ENCODE peak calls at places on chromosomes 16 and 17, in seven cellular contexts. X is AG04450, C is fibroblast of pulmonary artery, B is uterus, V is BJ, E is PC-3, L is heart right ventricle. W is an unnamed sample.

GRCh38 chr16:79601978-79602609 is 1.6 kb upstream of the MAF start:
- DNase-seq in X (peak), C (peak), B (peak), V (no peak), E (peak), L (peak), W (no peak)

GRCh38 chr17:50259484-50260324 is 14.6 kb upstream of the TMEM92 start:
- DNase-seq in X (no peak), C (no peak), B (peak), V (no peak), E (no peak), L (no peak), W (no peak)

GRCh38 chr17:74282587-74283370 is 8.7 kb downstream of the DNAI2 start:
- DNase-seq in X (no peak), C (no peak), B (no peak), V (no peak), E (peak), L (no peak), W (no peak)

GRCh38 chr16:12178251-12178990 is 201.9 kb downstream of the SNX29 start:
- DNase-seq in X (peak), C (peak), B (peak), V (no peak), E (no peak), L (peak), W (no peak)

GRCh38 chr16:86347916-86348555 is 162.3 kb upstream of the FOXF1 start:
- DNase-seq in X (no peak), C (no peak), B (no peak), V (no peak), E (no peak), L (no peak), W (no peak)

GRCh38 chr17:45366049-45366448 is 49.2 kb upstream of the MAP3K14 start:
- DNase-seq in X (no peak), C (no peak), B (no peak), V (no peak), E (no peak), L (no peak), W (no peak)

GRCh38 chr17:43906951-43907424 is 348 bp downstream of the MPP2 start:
- DNase-seq in X (no peak), C (no peak), B (peak), V (no peak), E (no peak), L (no peak), W (no peak)

GRCh38 chr17:28720247-28720996 is 637 bp downstream of the RPL23A start:
- DNase-seq in X (no peak), C (no peak), B (no peak), V (no peak), E (no peak), L (no peak), W (no peak)

GRCh38 chr17:65074778-65075250 is 18.3 kb upstream of the GNA13 start:
- DNase-seq in X (peak), C (peak), B (peak), V (no peak), E (no peak), L (peak), W (no peak)

GRCh38 chr17:37713624-37714023 is 31.2 kb downstream of the HNF1B start:
- DNase-seq in X (no peak), C (no peak), B (no peak), V (no peak), E (no peak), L (no peak), W (no peak)

GRCh38 chr17:68732301-68732749 is 131.2 kb upstream of the FAM20A start:
- DNase-seq in X (no peak), C (no peak), B (no peak), V (no peak), E (no peak), L (no peak), W (no peak)

GRCh38 chr17:61816538-61816937 is 46.8 kb downstream of the BRIP1 start:
- DNase-seq in X (no peak), C (no peak), B (no peak), V (no peak), E (no peak), L (no peak), W (no peak)

GRCh38 chr17:45273551-45273957 is 11.7 kb upstream of the SPATA32 start:
- DNase-seq in X (no peak), C (no peak), B (no peak), V (no peak), E (no peak), L (no peak), W (no peak)

GRCh38 chr17:61632826-61633225 is 41.8 kb upstream of the NACA2 start:
- DNase-seq in X (no peak), C (no peak), B (no peak), V (no peak), E (no peak), L (no peak), W (no peak)

GRCh38 chr17:2419526-2419925 is 18.7 kb upstream of the MNT start:
- DNase-seq in X (no peak), C (no peak), B (no peak), V (no peak), E (no peak), L (no peak), W (no peak)

GRCh38 chr16:17567455-17567854 is 96.7 kb upstream of the XYLT1 start:
- DNase-seq in X (no peak), C (no peak), B (no peak), V (no peak), E (no peak), L (no peak), W (no peak)

GRCh38 chr17:17840751-17841591 is 4.2 kb upstream of the SREBF1 start:
- DNase-seq in X (no peak), C (peak), B (no peak), V (no peak), E (peak), L (no peak), W (no peak)

GRCh38 chr17:33292184-33292980 is 713 bp downstream of the ASIC2 start:
- DNase-seq in X (no peak), C (peak), B (peak), V (no peak), E (no peak), L (no peak), W (no peak)

GRCh38 chr16:56965149-56965938 is 3.6 kb downstream of the CETP start:
- DNase-seq in X (no peak), C (no peak), B (no peak), V (no peak), E (no peak), L (no peak), W (peak)

GRCh38 chr16:66419527-66419926 is 7.6 kb upstream of the BEAN1 start:
- DNase-seq in X (no peak), C (no peak), B (no peak), V (no peak), E (no peak), L (no peak), W (no peak)

GRCh38 chr17:16215002-16215272 is 397 bp downstream of the NCOR1 start:
- DNase-seq in X (no peak), C (peak), B (no peak), V (no peak), E (no peak), L (peak), W (no peak)

GRCh38 chr17:27552467-27552779 is 78.6 kb upstream of the LGALS9 start:
- DNase-seq in X (no peak), C (peak), B (no peak), V (no peak), E (peak), L (no peak), W (peak)

GRCh38 chr17:21689604-21690003 is 2.7 kb upstream of the KCNJ18 start:
- DNase-seq in X (peak), C (peak), B (peak), V (peak), E (peak), L (no peak), W (peak)

GRCh38 chr16:84839054-84839453 is 19.3 kb downstream of the CRISPLD2 start:
- DNase-seq in X (no peak), C (peak), B (no peak), V (no peak), E (peak), L (no peak), W (peak)

GRCh38 chr16:86045601-86045971 is 146.6 kb downstream of the IRF8 start:
- DNase-seq in X (no peak), C (no peak), B (no peak), V (no peak), E (no peak), L (no peak), W (no peak)

GRCh38 chr16:67593288-67593687 is 31.0 kb downstream of the CTCF start:
- DNase-seq in X (no peak), C (no peak), B (no peak), V (no peak), E (no peak), L (no peak), W (no peak)

GRCh38 chr16:23317266-23317661 is 15.2 kb downstream of the SCNN1B start:
- DNase-seq in X (no peak), C (no peak), B (no peak), V (no peak), E (peak), L (no peak), W (no peak)

GRCh38 chr16:84610385-84610784 is 7.5 kb downstream of the COTL1 start:
- DNase-seq in X (no peak), C (no peak), B (no peak), V (no peak), E (no peak), L (no peak), W (no peak)

GRCh38 chr17:45364531-45365390 is 47.9 kb upstream of the MAP3K14 start:
- DNase-seq in X (no peak), C (peak), B (no peak), V (no peak), E (no peak), L (no peak), W (no peak)

GRCh38 chr17:44688675-44689491 is 693 bp downstream of the CCDC43 start:
- DNase-seq in X (no peak), C (peak), B (no peak), V (no peak), E (peak), L (no peak), W (no peak)

GRCh38 chr17:31067699-31068184 is 27.0 kb upstream of the NF1 start:
- DNase-seq in X (peak), C (peak), B (no peak), V (peak), E (peak), L (no peak), W (peak)

GRCh38 chr16:10612649-10613179 is 32.3 kb upstream of the EMP2 start:
- DNase-seq in X (no peak), C (no peak), B (no peak), V (no peak), E (no peak), L (no peak), W (no peak)

GRCh38 chr16:22356930-22357634 is 17.3 kb downstream of the CDR2 start:
- DNase-seq in X (no peak), C (no peak), B (no peak), V (no peak), E (no peak), L (no peak), W (no peak)

GRCh38 chr17:51640108-51640622 is 379.8 kb downstream of the UTP18 start:
- DNase-seq in X (no peak), C (no peak), B (no peak), V (no peak), E (peak), L (no peak), W (no peak)

GRCh38 chr16:3443108-3444031 is at the start of the genes NAA60 and ZNF597:
- DNase-seq in X (peak), C (peak), B (peak), V (peak), E (no peak), L (peak), W (peak)
- TF ChIP-seq CTCF in X (no peak), C (no peak), B (no peak), V (no peak), E (no peak), L (no peak), W (no peak)

GRCh38 chr16:70725912-70726828 is 40.3 kb upstream of the MTSS2 start:
- DNase-seq in X (no peak), C (no peak), B (peak), V (no peak), E (no peak), L (peak), W (no peak)
- H3K4me3 ChIP-seq in X (no peak), C (no peak), B (no peak), V (no peak), E (no peak), L (no peak), W (no peak)

DNA sequence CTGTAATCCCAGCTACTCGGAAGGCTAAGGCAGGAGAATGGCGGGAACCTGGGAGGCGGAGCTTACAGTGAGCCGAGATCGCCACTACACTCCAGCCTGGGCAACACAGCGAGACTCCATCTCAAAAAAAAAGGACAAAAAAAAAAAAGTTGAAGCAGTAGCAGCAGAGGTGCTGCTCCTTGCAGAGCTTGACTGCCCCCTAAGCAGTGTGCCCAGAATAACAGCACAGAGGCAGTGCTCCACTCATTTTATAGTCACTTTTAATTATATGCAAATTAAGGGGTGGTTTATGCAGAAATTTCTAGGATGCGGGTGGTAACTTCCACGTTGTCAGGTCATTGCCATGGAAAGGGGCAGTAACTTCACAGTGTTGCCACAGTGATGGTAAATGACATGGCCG is 54.3 kb upstream of the NOL11 start:
- DNase-seq in X (no peak), C (no peak), B (no peak), V (no peak), E (no peak), L (no peak), W (no peak)
- TF ChIP-seq CTCF in X (no peak), C (no peak), B (no peak), V (no peak), E (peak), L (no peak), W (peak)

GRCh38 chr17:63196772-63197335 is 230.8 kb downstream of the TANC2 start:
- DNase-seq in X (no peak), C (no peak), B (no peak), V (no peak), E (no peak), L (no peak), W (no peak)
- H3K4me3 ChIP-seq in X (no peak), C (no peak), B (no peak), V (no peak), E (no peak), L (no peak), W (no peak)

DNA sequence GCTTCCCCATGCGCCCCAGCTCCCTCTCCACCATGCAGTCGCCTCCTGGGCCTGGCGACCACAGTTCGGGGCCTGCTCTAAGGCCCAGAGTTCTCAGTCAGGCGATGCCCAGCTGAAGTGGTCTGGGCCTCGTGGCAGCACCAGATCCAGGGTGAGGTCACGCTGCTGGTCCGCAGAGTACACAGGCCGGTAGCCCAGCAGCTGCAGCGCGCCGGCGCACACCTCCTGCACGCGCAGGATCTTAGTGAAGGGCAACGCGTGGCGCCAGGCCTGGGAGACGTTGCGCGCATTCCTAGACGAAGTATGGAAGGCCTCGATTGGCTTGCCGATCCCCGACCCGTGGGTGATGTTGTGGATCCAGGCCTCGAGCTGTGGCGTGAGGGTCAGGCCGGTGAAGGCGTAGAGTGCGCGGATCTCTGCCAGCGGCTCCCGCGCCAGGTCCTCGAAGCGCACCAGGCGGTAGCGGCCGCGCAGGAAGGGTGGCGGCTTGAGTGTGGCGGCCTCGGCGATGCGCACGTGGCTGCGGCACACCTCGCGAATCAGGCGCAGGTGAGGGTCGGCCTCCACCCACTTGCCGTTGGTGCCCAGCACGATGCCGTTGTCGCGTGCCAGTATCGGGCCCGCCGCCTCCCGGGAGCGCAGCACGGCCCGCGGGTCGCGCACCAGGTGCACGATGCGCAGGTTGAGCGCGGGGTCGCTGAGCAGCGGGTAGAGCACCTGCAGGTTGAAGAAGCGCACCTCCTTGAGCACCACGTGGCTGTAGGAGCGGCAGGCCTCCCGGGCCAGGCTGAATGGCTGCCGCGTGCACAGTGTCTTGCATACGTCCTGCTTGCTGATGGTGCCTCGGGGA is 6.6 kb downstream of the CHST5 start:
- DNase-seq in X (no peak), C (no peak), B (no peak), V (no peak), E (no peak), L (no peak), W (no peak)
- TF ChIP-seq CTCF in X (no peak), C (no peak), B (no peak), V (no peak), E (no peak), L (no peak), W (no peak)

GRCh38 chr16:16059895-16060590 is 110.6 kb downstream of the ABCC1 start:
- DNase-seq in X (no peak), C (no peak), B (no peak), V (no peak), E (no peak), L (no peak), W (no peak)

GRCh38 chr16:16064874-16065384 is 115.5 kb downstream of the ABCC1 start:
- DNase-seq in X (no peak), C (no peak), B (no peak), V (no peak), E (no peak), L (no peak), W (no peak)

GRCh38 chr16:16067127-16067526 is 117.7 kb downstream of the ABCC1 start:
- DNase-seq in X (no peak), C (no peak), B (no peak), V (peak), E (no peak), L (peak), W (no peak)

GRCh38 chr16:16063685-16064084 is 114.3 kb downstream of the ABCC1 start:
- DNase-seq in X (no peak), C (no peak), B (no peak), V (no peak), E (no peak), L (no peak), W (no peak)

GRCh38 chr16:16062023-16062932 is 112.9 kb downstream of the ABCC1 start:
- DNase-seq in X (no peak), C (peak), B (no peak), V (no peak), E (no peak), L (no peak), W (no peak)
- H3K4me3 ChIP-seq in X (no peak), C (no peak), B (no peak), V (no peak), E (no peak), L (no peak), W (no peak)

W was measured in epithelial cell of proximal tubule.